ENCODE peak calls at places on chromosomes 13 and 19, in six cellular contexts. N, S, C, I, O and P are unnamed samples.

GRCh38 chr13:113762075-113762474 is 3.0 kb downstream of the TMEM255B start:
- DNase-seq in I (no peak), N (no peak), O (no peak), S (no peak), C (no peak), P (no peak)

GRCh38 chr19:45069056-45069455 is 7.2 kb downstream of the ZNF296 start:
- DNase-seq in O (peak; percentile 49), I (peak; percentile 66), S (no peak), N (no peak), C (peak; percentile 90), P (no peak)

GRCh38 chr19:23420824-23421223 is 25.6 kb upstream of the ZNF91 start:
- DNase-seq in S (no peak), O (no peak), N (no peak), I (no peak), C (peak; percentile 20), P (no peak)

GRCh38 chr13:42218576-42218975 is 53.4 kb upstream of the AKAP11 start:
- DNase-seq in I (peak; percentile 90), C (no peak), N (no peak), O (no peak), S (no peak), P (no peak)

GRCh38 chr19:54938906-54939305 is 8.4 kb downstream of the NLRP7 start:
- DNase-seq in C (no peak), S (no peak), N (no peak), O (no peak), I (no peak), P (no peak)

GRCh38 chr13:102902789-102903347 is 57.0 kb downstream of the ERCC5 start:
- DNase-seq in S (no peak), C (no peak), O (no peak), N (no peak), I (no peak), P (no peak)

GRCh38 chr13:37225414-37226047 is 120.1 kb upstream of the CSNK1A1L start:
- DNase-seq in N (no peak), O (no peak), C (no peak), S (no peak), I (no peak), P (no peak)

GRCh38 chr13:101979825-101980224 is 422.0 kb downstream of the FGF14 start:
- DNase-seq in O (no peak), C (no peak), N (no peak), I (peak; percentile 31), S (no peak), P (peak; percentile 35)

GRCh38 chr13:33583398-33583797 is 234.6 kb upstream of the RFC3 start:
- DNase-seq in O (no peak), N (no peak), I (no peak), S (no peak), C (no peak), P (no peak)

GRCh38 chr19:16368385-16369305 is 44.0 kb downstream of the KLF2 start:
- DNase-seq in N (no peak), S (no peak), C (no peak), I (no peak), O (no peak), P (no peak)

GRCh38 chr19:49588370-49589122 is 2.4 kb upstream of the PRR12 start:
- DNase-seq in N (no peak), I (no peak), S (no peak), C (peak; percentile 15), O (no peak), P (no peak)

GRCh38 chr19:12603714-12604113 is 6.9 kb downstream of the ZNF490 start:
- DNase-seq in S (no peak), N (no peak), C (no peak), O (no peak), I (no peak), P (no peak)

GRCh38 chr13:26531751-26532150 is 25.7 kb upstream of the WASF3 start:
- DNase-seq in S (no peak), I (peak; percentile 53), O (no peak), N (no peak), C (no peak), P (no peak)

GRCh38 chr13:100818706-100819105 is 144.1 kb upstream of the TMTC4 start:
- DNase-seq in N (no peak), I (no peak), S (no peak), C (no peak), O (no peak), P (no peak)

GRCh38 chr13:36752673-36753072 is 66.3 kb upstream of the RFXAP start:
- DNase-seq in C (no peak), O (no peak), I (no peak), N (no peak), S (no peak), P (no peak)

GRCh38 chr13:110326263-110326904 is 19.3 kb downstream of the COL4A2 start:
- DNase-seq in O (no peak), S (no peak), C (no peak), N (no peak), I (no peak), P (no peak)

GRCh38 chr13:29474991-29475390 is 120.5 kb downstream of the SLC7A1 start:
- DNase-seq in O (no peak), S (no peak), I (no peak), C (no peak), N (no peak), P (no peak)

GRCh38 chr13:44373601-44374347 is at the start of gene SERP2:
- DNase-seq in I (peak; percentile 55), O (no peak), C (peak; percentile 97), S (no peak), N (peak; percentile 12), P (no peak)

GRCh38 chr13:104571161-104571889 is 1505.1 kb upstream of the SLC10A2 start:
- DNase-seq in O (peak; percentile 90), N (peak; percentile 67), S (no peak), C (peak; percentile 45), I (peak; percentile 71), P (no peak)

GRCh38 chr19:35596366-35596999 is 10.5 kb downstream of the PMIS2 start:
- DNase-seq in C (peak; percentile 75), N (no peak), I (peak; percentile 4), S (no peak), O (peak; percentile 50), P (no peak)

GRCh38 chr13:28477709-28477973 is 17.3 kb downstream of the FLT1 start:
- DNase-seq in O (no peak), I (no peak), C (no peak), N (no peak), S (no peak), P (no peak)

GRCh38 chr19:35090160-35090794 is 25.3 kb upstream of the FXYD3 start:
- DNase-seq in O (peak; percentile 89), N (peak; percentile 31), C (peak; percentile 94), S (no peak), I (peak; percentile 84), P (no peak)

GRCh38 chr13:85590231-85590931 is 208.8 kb downstream of the SLITRK6 start:
- DNase-seq in S (no peak), C (no peak), I (no peak), N (no peak), O (no peak), P (no peak)

GRCh38 chr19:9806781-9807180 is 12.1 kb downstream of the FBXL12 start:
- DNase-seq in O (no peak), S (no peak), C (no peak), N (no peak), I (no peak), P (no peak)

GRCh38 chr13:31895687-31896086 is 135.9 kb upstream of the FRY start:
- DNase-seq in S (no peak), N (no peak), O (no peak), I (no peak), C (no peak), P (no peak)

GRCh38 chr13:113825851-113826250 is 38.0 kb downstream of the GAS6 start:
- DNase-seq in I (no peak), O (no peak), C (no peak), S (no peak), N (no peak), P (no peak)

GRCh38 chr13:44156294-44156658 is 217.3 kb upstream of the SERP2 start:
- DNase-seq in N (no peak), S (no peak), C (no peak), O (no peak), I (no peak), P (no peak)

GRCh38 chr19:56393119-56394012 is at the start of gene ZNF582:
- DNase-seq in O (no peak), S (peak; percentile 63), C (peak; percentile 88), N (peak; percentile 93), I (peak; percentile 97), P (peak; percentile 68)

GRCh38 chr13:73480784-73481183 is 422.0 kb downstream of the KLF5 start:
- DNase-seq in I (no peak), O (no peak), N (no peak), C (no peak), S (no peak), P (no peak)

GRCh38 chr19:53192771-53193533 is at the start of gene ZNF665:
- DNase-seq in I (peak; percentile 89), S (peak; percentile 46), O (no peak), C (peak; percentile 93), N (peak; percentile 6), P (no peak)

GRCh38 chr19:10769533-10770491 is 51.9 kb downstream of the DNM2 start:
- DNase-seq in O (peak; percentile 68), S (no peak), C (peak; percentile 63), I (peak; percentile 83), N (no peak), P (no peak)

GRCh38 chr13:23956106-23956505 is 58.8 kb upstream of the C1QTNF9B start:
- DNase-seq in O (peak; percentile 37), C (no peak), I (no peak), N (no peak), S (no peak), P (no peak)

GRCh38 chr13:112113355-112113754 is 46.4 kb downstream of the SOX1 start:
- DNase-seq in I (no peak), C (no peak), S (no peak), O (peak; percentile 9), N (no peak), P (peak; percentile 6)

GRCh38 chr13:98480915-98481510 is 95.9 kb downstream of the STK24 start:
- DNase-seq in I (no peak), C (no peak), O (no peak), S (no peak), N (no peak), P (no peak)

GRCh38 chr13:37540228-37540627 is 58.3 kb downstream of the POSTN start:
- DNase-seq in I (no peak), S (no peak), C (no peak), O (no peak), N (no peak), P (no peak)

GRCh38 chr13:98977568-98978270 is at the start of gene DOCK9:
- DNase-seq in C (peak; percentile 40), I (peak; percentile 16), N (no peak), S (no peak), O (peak; percentile 75), P (no peak)

GRCh38 chr19:48190288-48191284 is 20.1 kb downstream of the ZSWIM9 start:
- DNase-seq in N (peak; percentile 98), C (peak; percentile 96), O (peak; percentile 46), S (no peak), I (peak; percentile 94), P (peak; percentile 89)

GRCh38 chr13:112588490-112589297 is 741 bp upstream of the TUBGCP3 start:
- DNase-seq in C (peak; percentile 65), N (no peak), O (no peak), I (no peak), S (no peak), P (no peak)